ENCODE peak calls at places on chromosomes 16 and 17, in five cellular contexts. G, X, Y, U and O are unnamed samples.

GRCh38 chr17:50096092-50096491 is 941 bp downstream of the PDK2 start:
- DNase-seq in Y (no peak), G (peak), U (no peak), X (no peak), O (no peak)

GRCh38 chr16:66651965-66652364 is 44.6 kb downstream of the CMTM4 start:
- DNase-seq in X (peak), Y (no peak), G (peak), U (no peak), O (no peak)

GRCh38 chr17:66791337-66791736 is 43.6 kb upstream of the CACNG5 start:
- DNase-seq in Y (peak), G (no peak), U (no peak), X (no peak), O (no peak)

GRCh38 chr16:82049484-82049883 is 14.4 kb downstream of the HSD17B2 start:
- DNase-seq in U (no peak), G (no peak), X (no peak), Y (no peak), O (no peak)

GRCh38 chr16:54647216-54647615 is 283.4 kb upstream of the IRX5 start:
- DNase-seq in Y (no peak), G (peak), X (no peak), U (no peak), O (no peak)

GRCh38 chr16:83310816-83311215 is 497.0 kb upstream of the HSBP1 start:
- DNase-seq in U (no peak), G (no peak), Y (no peak), X (no peak), O (no peak)

GRCh38 chr17:50634123-50634914 is at the start of gene ABCC3:
- DNase-seq in X (peak), G (peak), U (no peak), Y (peak), O (no peak)

GRCh38 chr17:67506966-67507365 is 129.9 kb downstream of the PITPNC1 start:
- DNase-seq in X (no peak), U (no peak), Y (no peak), G (no peak), O (no peak)

GRCh38 chr17:42683407-42684031 is 1.2 kb downstream of the CNTNAP1 start:
- DNase-seq in Y (peak), X (no peak), G (peak), U (peak), O (no peak)

GRCh38 chr17:81898029-81898866 is 3.8 kb upstream of the NPB start:
- DNase-seq in U (no peak), G (no peak), X (no peak), Y (no peak), O (no peak)

GRCh38 chr16:66750279-66751134 is 902 bp downstream of the DYNC1LI2 start:
- DNase-seq in G (no peak), Y (no peak), X (no peak), U (peak), O (no peak)

GRCh38 chr17:50310455-50311111 is 35.3 kb upstream of the XYLT2 start:
- DNase-seq in Y (no peak), X (no peak), G (no peak), U (no peak), O (no peak)

GRCh38 chr17:39194089-39194984 is 3.1 kb downstream of the CACNB1 start:
- DNase-seq in Y (no peak), X (no peak), G (no peak), U (no peak), O (no peak)

GRCh38 chr16:79876332-79876730 is 275.8 kb upstream of the MAF start:
- DNase-seq in G (no peak), X (no peak), U (peak), Y (no peak), O (no peak)

GRCh38 chr17:79970576-79971068 is 65.0 kb downstream of the TBC1D16 start:
- DNase-seq in Y (peak), X (peak), U (no peak), G (peak), O (no peak)

GRCh38 chr17:41494524-41494923 is 4.8 kb upstream of the KRT36 start:
- DNase-seq in Y (no peak), G (no peak), U (no peak), X (no peak), O (no peak)

GRCh38 chr17:42980766-42981397 is 517 bp downstream of the RUNDC1 start:
- DNase-seq in X (no peak), G (peak), U (peak), Y (no peak), O (peak)

GRCh38 chr17:58991718-58992331 is 114.9 kb downstream of the TRIM37 start:
- DNase-seq in U (peak), Y (no peak), G (peak), X (no peak), O (no peak)

GRCh38 chr17:73604476-73604875 is 39.8 kb downstream of the SDK2 start:
- DNase-seq in Y (no peak), X (no peak), G (no peak), U (no peak), O (no peak)
- TF ChIP-seq CTCF in Y (no peak), X (no peak), G (no peak), U (no peak), O (no peak)

GRCh38 chr17:73697872-73698271 is 53.6 kb upstream of the SDK2 start:
- DNase-seq in U (no peak), Y (peak), X (peak), G (no peak), O (no peak)
- TF ChIP-seq CTCF in U (no peak), Y (no peak), X (no peak), G (no peak), O (peak)

GRCh38 chr17:73481672-73482071 is 162.6 kb downstream of the SDK2 start:
- DNase-seq in G (no peak), Y (no peak), X (no peak), U (no peak), O (no peak)

GRCh38 chr17:73480740-73481139 is 163.5 kb downstream of the SDK2 start:
- DNase-seq in U (no peak), X (no peak), G (no peak), Y (no peak), O (no peak)

GRCh38 chr17:73476890-73477350 is 165.1 kb upstream of the CDC42EP4 start:
- DNase-seq in X (no peak), Y (no peak), U (no peak), G (no peak), O (no peak)

GRCh38 chr17:73482251-73482661 is 162.0 kb downstream of the SDK2 start:
- DNase-seq in G (no peak), Y (no peak), U (no peak), X (no peak), O (no peak)

DNA sequence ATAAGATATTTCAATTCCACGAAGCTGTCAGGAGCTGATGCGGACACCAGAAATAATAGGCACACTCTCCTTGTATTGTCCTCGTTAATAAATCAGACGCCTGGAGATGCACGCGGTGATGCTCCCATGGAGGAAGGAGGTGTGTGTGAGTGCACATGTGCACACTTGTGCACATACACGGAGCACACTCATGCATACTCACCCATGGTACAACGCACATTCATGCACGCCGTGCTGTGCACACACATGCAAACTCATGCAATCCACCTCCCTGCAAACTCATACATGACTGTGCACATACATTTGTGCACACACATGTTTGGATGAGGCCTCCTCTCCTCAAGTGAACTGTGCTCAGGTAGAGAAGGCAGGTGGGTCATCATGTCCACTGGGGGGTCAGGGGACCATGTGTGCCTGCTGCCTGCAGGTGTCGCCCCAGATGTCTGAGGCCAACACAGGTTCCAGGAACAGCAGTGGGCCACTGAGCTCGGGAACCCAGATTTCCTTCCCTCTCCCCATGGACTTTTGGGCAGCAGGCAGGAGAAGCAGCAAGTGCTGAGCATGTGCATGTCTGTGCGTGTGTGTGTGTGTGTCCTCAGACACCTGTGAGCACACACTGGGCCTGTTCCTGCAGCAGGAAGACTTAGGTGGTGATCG is 165.3 kb downstream of the SDK2 start:
- DNase-seq in X (no peak), G (no peak), U (no peak), Y (no peak), O (no peak)
- TF ChIP-seq CTCF in X (no peak), G (no peak), U (no peak), Y (no peak), O (no peak)

GRCh38 chr17:16282522-16282921 is 65.5 kb downstream of the PIGL start:
- DNase-seq in Y (no peak), G (no peak), X (no peak), U (no peak), O (no peak)

GRCh38 chr17:16283705-16284104 is 66.7 kb downstream of the PIGL start:
- DNase-seq in G (no peak), U (no peak), Y (no peak), X (no peak), O (no peak)

GRCh38 chr17:16286009-16286946 is 67.0 kb downstream of the CENPV start:
- DNase-seq in Y (peak), G (peak), U (peak), X (peak), O (peak)

GRCh38 chr17:16285646-16286008 is 67.6 kb downstream of the CENPV start:
- DNase-seq in X (no peak), U (no peak), Y (no peak), G (no peak), O (no peak)

GRCh38 chr17:16281351-16281750 is 64.3 kb downstream of the PIGL start:
- DNase-seq in X (no peak), Y (no peak), G (no peak), U (no peak), O (no peak)
- TF ChIP-seq CTCF in X (no peak), Y (no peak), G (no peak), U (no peak), O (no peak)

DNA sequence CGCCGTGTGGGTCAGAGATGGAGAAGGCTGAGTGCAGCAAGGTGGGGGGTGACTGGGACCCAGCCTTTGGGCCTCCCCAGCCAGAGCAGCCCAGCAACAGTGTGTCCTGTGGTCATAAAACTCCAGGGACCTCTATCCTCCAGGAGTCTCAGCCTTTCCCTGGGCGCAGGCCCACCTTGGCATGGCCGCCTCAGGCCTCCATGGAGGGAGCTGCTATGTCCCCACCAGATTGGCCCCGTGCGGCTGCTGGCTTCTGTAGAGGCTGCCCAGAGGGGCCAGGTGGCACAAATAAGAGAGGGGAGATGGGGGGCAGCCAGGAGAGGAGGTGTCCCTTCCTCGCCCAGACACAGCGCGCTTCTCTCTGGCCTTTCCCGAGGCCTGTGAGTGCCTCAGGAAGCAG is 2.6 kb upstream of the SYNGR3 start:
- DNase-seq in X (no peak), Y (no peak), U (no peak), G (no peak), O (no peak)
- TF ChIP-seq CTCF in X (no peak), Y (no peak), U (no peak), G (no peak), O (no peak)

GRCh38 chr17:27854163-27854562 is 39.0 kb downstream of the LYRM9 start:
- DNase-seq in G (no peak), Y (no peak), X (no peak), U (no peak), O (no peak)

GRCh38 chr17:27855454-27855853 is 37.7 kb downstream of the LYRM9 start:
- DNase-seq in Y (no peak), G (no peak), X (no peak), U (no peak), O (no peak)

GRCh38 chr17:27849474-27850185 is 43.5 kb downstream of the LYRM9 start:
- DNase-seq in X (no peak), Y (no peak), G (no peak), U (no peak), O (no peak)

GRCh38 chr17:27856676-27857429 is 36.3 kb downstream of the LYRM9 start:
- DNase-seq in Y (no peak), G (no peak), X (no peak), U (no peak), O (no peak)

GRCh38 chr17:27853121-27853520 is 40.0 kb downstream of the LYRM9 start:
- DNase-seq in U (no peak), G (no peak), Y (no peak), X (no peak), O (no peak)
- TF ChIP-seq CTCF in U (no peak), G (no peak), Y (no peak), X (no peak), O (no peak)

GRCh38 chr17:8189041-8189710 is 804 bp downstream of the BORCS6 start:
- DNase-seq in G (peak), Y (peak), X (peak), U (no peak), O (no peak)

GRCh38 chr17:8186787-8187516 is 3.0 kb downstream of the BORCS6 start:
- DNase-seq in U (peak), Y (peak), G (peak), X (peak), O (peak)

GRCh38 chr17:8188408-8188839 is 1.6 kb downstream of the BORCS6 start:
- DNase-seq in G (no peak), X (peak), Y (peak), U (no peak), O (no peak)

GRCh38 chr17:8186446-8186786 is 3.6 kb downstream of the BORCS6 start:
- DNase-seq in U (no peak), X (no peak), Y (no peak), G (no peak), O (no peak)

DNA sequence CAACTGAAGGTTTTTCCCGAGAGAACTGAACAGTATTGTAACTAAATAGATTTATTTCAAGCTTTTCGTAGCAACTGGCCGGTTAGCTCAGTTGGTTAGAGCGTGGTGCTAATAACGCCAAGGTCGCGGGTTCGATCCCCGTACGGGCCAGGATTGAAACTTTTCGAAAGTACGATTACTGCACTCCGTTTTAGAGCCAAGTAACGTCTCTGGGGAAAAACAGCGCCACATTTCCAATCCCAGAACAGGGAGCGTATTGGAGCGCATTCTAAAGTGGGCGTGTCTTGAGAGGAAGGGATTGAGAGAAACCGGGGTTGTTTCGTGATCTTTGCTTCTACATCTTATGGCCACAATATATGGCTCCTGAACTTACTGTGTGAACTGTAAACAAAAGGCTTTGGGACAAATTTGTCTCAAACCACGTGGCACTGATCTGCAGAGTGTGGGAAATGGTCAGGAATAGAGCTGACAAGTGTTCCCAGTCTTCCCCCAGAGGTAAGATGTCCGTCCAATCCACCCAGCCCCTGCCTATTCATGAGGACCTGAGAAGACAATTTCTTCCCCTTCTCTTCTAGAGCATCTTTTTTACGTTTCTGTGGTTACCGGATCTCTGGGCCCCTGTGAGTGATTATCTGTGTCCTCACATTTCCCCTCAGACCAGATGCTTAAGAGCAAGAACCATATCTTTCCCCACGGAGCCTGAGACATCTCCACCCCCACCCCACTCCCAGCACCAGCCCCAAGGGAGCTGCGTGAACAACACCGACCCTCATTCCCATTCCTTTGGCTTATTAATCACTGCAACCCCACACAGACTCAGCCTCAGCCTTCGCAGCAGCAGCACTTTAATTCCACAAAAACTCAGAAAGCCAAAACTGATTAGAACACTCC is 2.2 kb downstream of the BORCS6 start:
- DNase-seq in U (peak), Y (peak), X (peak), G (peak), O (peak)
- TF ChIP-seq CTCF in U (peak), Y (no peak), X (no peak), G (no peak), O (no peak)

DNA sequence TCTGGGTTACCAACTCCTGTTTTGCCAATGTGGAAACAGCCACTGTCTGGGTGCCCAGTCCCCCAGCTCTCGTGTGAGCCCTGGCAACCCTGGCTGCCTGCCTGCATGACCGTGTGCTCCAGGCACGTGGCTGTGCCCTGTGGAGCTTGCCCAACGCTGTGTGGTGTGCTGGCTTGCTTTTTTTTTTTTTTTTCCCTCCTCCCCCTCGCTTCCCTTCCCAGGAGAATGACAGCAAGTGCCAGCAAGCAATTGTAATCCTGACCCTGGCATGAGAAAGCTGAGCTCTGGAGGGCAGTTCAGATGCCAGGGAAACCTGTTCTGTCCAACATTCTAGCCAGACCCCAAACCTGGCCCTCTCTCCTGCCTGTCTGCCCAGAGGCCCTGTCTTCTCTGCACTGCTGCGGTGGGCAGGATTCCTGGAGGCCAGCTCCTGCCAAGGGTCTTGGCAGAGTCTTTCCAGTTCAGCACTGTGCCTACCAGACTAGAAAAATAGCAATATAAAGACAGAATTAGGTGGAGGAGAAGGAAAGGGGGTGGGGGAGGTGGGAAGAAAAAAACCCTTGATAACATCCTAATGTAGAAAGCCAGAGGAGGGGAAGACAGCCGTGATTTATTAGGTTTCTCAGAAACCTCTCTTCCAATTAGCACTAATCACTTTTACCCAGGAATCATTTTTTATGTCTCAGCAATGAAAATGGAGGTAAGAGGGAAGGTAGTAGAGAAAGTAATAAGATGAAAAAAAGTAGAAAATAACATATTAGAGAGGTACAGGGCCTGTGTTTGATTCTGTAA is 9.0 kb downstream of the HLF start:
- DNase-seq in U (no peak), Y (no peak), G (peak), X (no peak), O (no peak)
- TF ChIP-seq CTCF in U (no peak), Y (no peak), G (no peak), X (no peak), O (no peak)

DNA sequence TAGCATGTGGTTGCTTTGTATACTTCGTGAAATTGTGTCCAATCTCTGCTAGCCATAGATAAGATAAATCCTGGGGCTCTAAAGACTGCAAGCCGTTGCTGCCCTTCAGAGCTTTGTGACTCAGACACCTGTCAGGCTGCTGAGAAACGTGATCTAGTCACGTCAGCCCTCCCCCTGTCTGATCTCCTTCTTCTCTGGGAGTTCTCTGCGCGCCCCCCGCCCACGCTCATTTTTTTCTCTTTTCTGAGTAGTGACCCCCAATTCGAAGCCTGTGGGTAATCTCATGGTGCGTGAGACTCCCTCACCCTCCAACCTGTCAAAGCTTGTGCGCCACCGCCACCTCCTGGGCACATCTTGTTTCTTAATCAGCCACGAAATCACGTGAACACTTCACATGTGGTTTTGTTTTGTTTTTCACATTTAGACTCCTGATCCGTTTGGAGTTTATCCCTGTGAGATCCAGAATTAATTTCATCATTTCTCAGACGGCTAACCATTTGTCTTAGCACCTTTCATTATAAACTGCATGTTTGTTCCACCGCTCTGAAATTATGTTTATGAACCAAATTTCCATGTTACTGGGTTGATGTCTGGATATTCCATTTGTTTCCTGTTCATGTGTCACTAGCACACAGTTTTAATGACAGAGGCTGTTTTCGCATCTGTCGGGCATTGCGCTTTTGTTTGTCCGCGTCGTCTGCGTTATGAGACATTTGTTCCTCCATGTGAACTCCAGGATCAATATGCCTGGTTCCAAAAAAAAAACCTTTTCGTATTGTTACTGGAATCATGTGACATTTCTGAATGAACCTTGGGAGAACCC is 977 bp upstream of the ZNF778 start:
- DNase-seq in U (peak), X (peak), G (peak), Y (peak), O (no peak)
- TF ChIP-seq CTCF in U (peak), X (peak), G (peak), Y (no peak), O (peak)

GRCh38 chr16:22222006-22222405 is 15.9 kb downstream of the EEF2K start:
- DNase-seq in X (no peak), Y (no peak), U (no peak), G (no peak), O (no peak)

GRCh38 chr16:22222998-22223397 is 16.9 kb downstream of the EEF2K start:
- DNase-seq in U (no peak), Y (no peak), G (no peak), X (no peak), O (no peak)

GRCh38 chr16:22229881-22230280 is 23.8 kb downstream of the EEF2K start:
- DNase-seq in U (no peak), G (no peak), Y (no peak), X (no peak), O (no peak)

GRCh38 chr16:22220714-22221113 is 14.6 kb downstream of the EEF2K start:
- DNase-seq in G (peak), U (no peak), Y (no peak), X (no peak), O (no peak)

GRCh38 chr16:22225060-22225459 is 19.0 kb downstream of the EEF2K start:
- DNase-seq in U (no peak), G (no peak), X (no peak), Y (no peak), O (no peak)
- TF ChIP-seq CTCF in U (no peak), G (no peak), X (no peak), Y (no peak), O (no peak)